ENCODE peak calls at places on chromosome 20, in six cellular contexts. L is NCI-H1417; I is GM13977; X is pulmonary artery endothelial cell; T is CD4-positive, alpha-beta T cell; S is iris pigment epithelial cell. Z is an unnamed sample.

GRCh38 chr20:60271597-60271996 is 313.4 kb downstream of the CDH26 start:
- DNase-seq in I (no peak), L (peak; percentile 13), T (no peak), S (no peak), X (no peak), Z (no peak)

GRCh38 chr20:3671986-3672863 is 9.0 kb upstream of the GFRA4 start:
- DNase-seq in T (no peak), X (no peak), I (no peak), L (no peak), S (no peak), Z (no peak)

GRCh38 chr20:53216856-53217576 is 244.9 kb downstream of the TSHZ2 start:
- DNase-seq in L (peak; percentile 59), X (no peak), S (peak; percentile 10), I (peak; percentile 66), T (peak; percentile 79), Z (peak; percentile 3)

GRCh38 chr20:64239449-64240242 is 15.9 kb upstream of the PCMTD2 start:
- DNase-seq in S (no peak), X (no peak), T (no peak), I (no peak), L (no peak), Z (no peak)

GRCh38 chr20:24734139-24734538 is 214.9 kb upstream of the CST7 start:
- DNase-seq in I (no peak), T (no peak), S (no peak), L (no peak), X (no peak), Z (no peak)

GRCh38 chr20:33948480-33948879 is 45.2 kb upstream of the RALY start:
- DNase-seq in L (no peak), I (no peak), X (no peak), S (no peak), T (no peak), Z (no peak)

GRCh38 chr20:16583444-16583843 is 10.2 kb upstream of the KIF16B start:
- DNase-seq in I (no peak), S (no peak), X (no peak), T (no peak), L (no peak), Z (no peak)

GRCh38 chr20:41047975-41048305 is 19.3 kb downstream of the TOP1 start:
- DNase-seq in I (peak; percentile 37), X (no peak), T (no peak), S (peak; percentile 40), L (peak; percentile 8), Z (peak; percentile 60)

GRCh38 chr20:35303735-35304431 is 11.7 kb upstream of the FAM83C start:
- DNase-seq in I (peak; percentile 88), L (peak; percentile 74), X (peak; percentile 66), T (peak; percentile 68), S (peak; percentile 91), Z (peak; percentile 95)

GRCh38 chr20:956330-956951 is 40.3 kb upstream of the ANGPT4 start:
- DNase-seq in X (no peak), L (peak; percentile 47), T (peak; percentile 67), S (peak; percentile 46), I (peak; percentile 90), Z (peak; percentile 29)

GRCh38 chr20:34389206-34389953 is 26.3 kb downstream of the ITCH start:
- DNase-seq in T (no peak), S (no peak), L (no peak), X (no peak), I (no peak), Z (no peak)

GRCh38 chr20:2978519-2978918 is 64.9 kb upstream of the GNRH2 start:
- DNase-seq in L (no peak), I (no peak), X (no peak), S (no peak), T (no peak), Z (no peak)

GRCh38 chr20:2524435-2525272 is 11.7 kb upstream of the TMC2 start:
- DNase-seq in X (no peak), L (peak; percentile 79), I (peak; percentile 85), S (peak; percentile 68), T (peak; percentile 89), Z (peak; percentile 67)

GRCh38 chr20:17749979-17750721 is 50.4 kb downstream of the BANF2 start:
- DNase-seq in X (peak; percentile 80), I (no peak), L (no peak), T (no peak), S (peak; percentile 55), Z (peak; percentile 80)

GRCh38 chr20:62938105-62938888 is at the start of gene GID8:
- DNase-seq in L (no peak), S (peak; percentile 60), X (no peak), T (peak; percentile 43), I (peak; percentile 77), Z (peak; percentile 53)

GRCh38 chr20:34362502-34363061 is 491 bp upstream of the ITCH start:
- DNase-seq in T (no peak), S (no peak), L (no peak), X (no peak), I (no peak), Z (no peak)

GRCh38 chr20:35702051-35702823 is 3.0 kb downstream of the ROMO1 start:
- DNase-seq in X (no peak), T (no peak), I (no peak), S (peak; percentile 24), L (no peak), Z (peak; percentile 40)

GRCh38 chr20:64140421-64140820 is 23.8 kb upstream of the MYT1 start:
- DNase-seq in S (no peak), T (no peak), L (no peak), I (no peak), X (no peak), Z (no peak)